ENCODE peak calls at places on chromosome 2, in four cellular contexts. U is dermis microvascular lymphatic vessel endothelial cell; X is stimulated activated naive CD8-positive, alpha-beta T cell treated with anti-CD3 and anti-CD28 coated beads, Interleukin-15, amount 100 ng/mL, for 72 hours; D is brain microvascular endothelial cell. V is an unnamed sample.

GRCh38 chr2:174332607-174333001 is 2.1 kb upstream of the SP9 start:
- DNase-seq in U (no peak), X (no peak), D (no peak), V (no peak)

GRCh38 chr2:42792583-42793313 is at the start of gene HAAO:
- DNase-seq in U (no peak), X (peak), D (no peak), V (no peak)

GRCh38 chr2:200585730-200586643 is at the start of gene AOX1:
- DNase-seq in U (peak), X (peak), D (peak), V (no peak)

GRCh38 chr2:171999125-171999524 is 628 bp upstream of the METAP1D start:
- DNase-seq in U (no peak), X (peak), D (no peak), V (no peak)

GRCh38 chr2:120862254-120863172 is 126.8 kb downstream of the GLI2 start:
- DNase-seq in U (no peak), X (no peak), D (no peak), V (no peak)

GRCh38 chr2:11669454-11670291 is at the start of gene NTSR2:
- DNase-seq in U (peak), X (peak), D (peak), V (no peak)

GRCh38 chr2:19799881-19800780 is 101.7 kb downstream of the TTC32 start:
- DNase-seq in U (no peak), X (no peak), D (no peak), V (no peak)

GRCh38 chr2:174802459-174802858 is 38.2 kb upstream of the CHRNA1 start:
- DNase-seq in U (no peak), X (no peak), D (no peak), V (no peak)

GRCh38 chr2:218406949-218407703 is 7.5 kb downstream of the CTDSP1 start:
- DNase-seq in U (peak), X (peak), D (peak), V (no peak)

GRCh38 chr2:230908094-230908594 is 16.9 kb downstream of the GPR55 start:
- DNase-seq in U (no peak), X (no peak), D (no peak), V (no peak)

GRCh38 chr2:201260302-201260800 is at the start of gene CASP8:
- DNase-seq in U (peak), X (peak), D (peak), V (no peak)

GRCh38 chr2:74499269-74499939 is at the start of gene LBX2:
- DNase-seq in U (no peak), X (no peak), D (no peak), V (no peak)

GRCh38 chr2:85611705-85612587 is at the start of gene C2orf68:
- DNase-seq in U (peak), X (peak), D (peak), V (no peak)

GRCh38 chr2:84894758-84895520 is 10.5 kb upstream of the TMSB10 start:
- DNase-seq in U (peak), X (no peak), D (no peak), V (no peak)

GRCh38 chr2:100237770-100238169 is 84.5 kb downstream of the LONRF2 start:
- DNase-seq in U (no peak), X (no peak), D (no peak), V (no peak)

GRCh38 chr2:127778850-127779249 is 32.1 kb downstream of the WDR33 start:
- DNase-seq in U (no peak), X (no peak), D (no peak), V (no peak)

GRCh38 chr2:55916473-55917049 is 7.0 kb downstream of the EFEMP1 start:
- DNase-seq in U (peak), X (no peak), D (no peak), V (no peak)

GRCh38 chr2:3207091-3207491 is 170.5 kb downstream of the EIPR1 start:
- DNase-seq in U (no peak), X (no peak), D (no peak), V (no peak)

GRCh38 chr2:70855679-70856078 is 20.1 kb upstream of the CD207 start:
- DNase-seq in U (no peak), X (no peak), D (no peak), V (no peak)

GRCh38 chr2:175576875-175577274 is 395.4 kb upstream of the ATP5MC3 start:
- DNase-seq in U (no peak), X (no peak), D (no peak), V (no peak)